ENCODE peak calls at places on chromosomes 7 and 10, in ten cellular contexts. L, W, B, H, C, I, A, R, F and N are unnamed samples. For H3K36me3, the result is how much of the 10 kb centered on the place peaks cover.

GRCh38 chr10:114933588-114933987 is 4.4 kb upstream of the TRUB1 start:
- DNase-seq in L (no peak), W (no peak), B (peak), H (no peak), C (peak), I (no peak), A (peak), R (no peak), F (no peak), N (no peak)

GRCh38 chr7:105866124-105866801 is 10.1 kb downstream of the ATXN7L1 start:
- DNase-seq in L (no peak), W (no peak), B (no peak), H (no peak), C (no peak), I (no peak), A (no peak), R (no peak), F (no peak), N (no peak)

GRCh38 chr7:90403174-90404113 is at the start of gene CLDN12:
- DNase-seq in L (peak), W (peak), B (peak), H (peak), C (peak), I (peak), A (peak), R (peak), F (peak), N (peak)

GRCh38 chr10:72250666-72251065 is 23.1 kb upstream of the DDIT4 start:
- DNase-seq in L (no peak), W (peak), B (peak), H (no peak), C (no peak), I (peak), A (peak), R (no peak), F (no peak), N (no peak)

GRCh38 chr10:21313691-21314090 is 211.8 kb downstream of the SKIDA1 start:
- DNase-seq in L (no peak), W (no peak), B (no peak), H (no peak), C (no peak), I (no peak), A (no peak), R (no peak), F (no peak), N (no peak)

GRCh38 chr10:23656735-23657134 is 217.9 kb downstream of the OTUD1 start:
- DNase-seq in L (no peak), W (no peak), B (no peak), H (no peak), C (peak), I (no peak), A (no peak), R (peak), F (no peak), N (no peak)

GRCh38 chr7:15765753-15766152 is 79.3 kb upstream of the MEOX2 start:
- DNase-seq in L (no peak), W (no peak), B (no peak), H (no peak), C (no peak), I (no peak), A (no peak), R (no peak), F (no peak), N (no peak)

GRCh38 chr10:98391578-98391991 is 23.4 kb downstream of the PYROXD2 start:
- DNase-seq in L (peak), W (peak), B (no peak), H (no peak), C (peak), I (peak), A (peak), R (no peak), F (no peak), N (no peak)

GRCh38 chr7:155808551-155809331 is 3.5 kb downstream of the SHH start:
- DNase-seq in L (no peak), W (no peak), B (no peak), H (peak), C (no peak), I (no peak), A (no peak), R (no peak), F (no peak), N (no peak)

GRCh38 chr7:150941983-150942590 is 36.0 kb downstream of the KCNH2 start:
- DNase-seq in L (peak), W (peak), B (no peak), H (peak), C (peak), I (no peak), A (no peak), R (peak), F (no peak), N (no peak)

GRCh38 chr10:112421731-112422130 is 25.0 kb downstream of the ZDHHC6 start:
- DNase-seq in L (no peak), W (no peak), B (no peak), H (no peak), C (no peak), I (no peak), A (no peak), R (no peak), F (no peak), N (no peak)

GRCh38 chr10:128516180-128516579 is 390.0 kb upstream of the MKI67 start:
- DNase-seq in L (no peak), W (no peak), B (no peak), H (no peak), C (no peak), I (no peak), A (no peak), R (no peak), F (no peak), N (no peak)

GRCh38 chr7:126157391-126157790 is 1095.3 kb downstream of the GRM8 start:
- DNase-seq in L (no peak), W (no peak), B (no peak), H (no peak), C (no peak), I (no peak), A (no peak), R (no peak), F (no peak), N (no peak)

GRCh38 chr7:88927-89921 is 103.1 kb upstream of the FAM20C start:
- DNase-seq in L (no peak), W (peak), B (peak), H (no peak), C (peak), I (peak), A (peak), R (no peak), F (peak), N (peak)

GRCh38 chr10:119282446-119282845 is 75.1 kb downstream of the GRK5 start:
- DNase-seq in L (no peak), W (no peak), B (no peak), H (no peak), C (no peak), I (no peak), A (no peak), R (no peak), F (no peak), N (no peak)

GRCh38 chr7:91164948-91165845 is 99.0 kb upstream of the FZD1 start:
- DNase-seq in L (peak), W (no peak), B (peak), H (no peak), C (peak), I (no peak), A (peak), R (no peak), F (no peak), N (peak)

GRCh38 chr7:157397751-157398691 is 61.2 kb downstream of the DNAJB6 start:
- DNase-seq in L (peak), W (peak), B (peak), H (no peak), C (peak), I (no peak), A (peak), R (no peak), F (peak), N (peak)

GRCh38 chr10:111079241-111079760 is 2.5 kb downstream of the ADRA2A start:
- DNase-seq in L (no peak), W (no peak), B (no peak), H (no peak), C (no peak), I (no peak), A (no peak), R (no peak), F (no peak), N (no peak)

GRCh38 chr7:51016546-51016945 is 233.8 kb upstream of the GRB10 start:
- DNase-seq in L (no peak), W (no peak), B (no peak), H (no peak), C (no peak), I (no peak), A (no peak), R (no peak), F (no peak), N (no peak)

GRCh38 chr7:123862775-123863174 is 17.8 kb downstream of the HYAL4 start:
- DNase-seq in L (no peak), W (no peak), B (no peak), H (no peak), C (no peak), I (no peak), A (no peak), R (no peak), F (no peak), N (no peak)

GRCh38 chr10:30434273-30435067 is 486 bp downstream of the MAP3K8 start:
- DNase-seq in L (peak), W (peak), B (peak), H (peak), C (peak), I (peak), A (peak), R (peak), F (peak), N (no peak)

GRCh38 chr7:115678049-115678982 is 352.2 kb downstream of the TFEC start:
- DNase-seq in L (no peak), W (no peak), B (peak), H (no peak), C (no peak), I (peak), A (peak), R (no peak), F (no peak), N (peak)

GRCh38 chr7:83588602-83589240 is 60.2 kb downstream of the SEMA3E start:
- DNase-seq in L (no peak), W (no peak), B (no peak), H (no peak), C (no peak), I (no peak), A (no peak), R (no peak), F (no peak), N (no peak)

GRCh38 chr10:132098539-132099421 is 33.0 kb downstream of the JAKMIP3 start:
- DNase-seq in L (no peak), W (no peak), B (no peak), H (peak), C (no peak), I (no peak), A (no peak), R (no peak), F (peak), N (no peak)

GRCh38 chr7:32481176-32481575 is 9.0 kb downstream of the LSM5 start:
- DNase-seq in L (no peak), W (no peak), B (no peak), H (no peak), C (no peak), I (no peak), A (no peak), R (no peak), F (no peak), N (no peak)

GRCh38 chr10:28910960-28911359 is 233.6 kb downstream of the BAMBI start:
- DNase-seq in L (no peak), W (no peak), B (peak), H (no peak), C (no peak), I (no peak), A (peak), R (no peak), F (no peak), N (peak)

GRCh38 chr10:7035111-7035761 is 375.6 kb downstream of the SFMBT2 start:
- DNase-seq in L (no peak), W (no peak), B (no peak), H (no peak), C (no peak), I (no peak), A (no peak), R (no peak), F (no peak), N (no peak)

GRCh38 chr7:36742911-36743775 is 18.8 kb upstream of the AOAH start:
- DNase-seq in L (no peak), W (no peak), B (no peak), H (no peak), C (no peak), I (no peak), A (no peak), R (no peak), F (no peak), N (no peak)

GRCh38 chr7:79774150-79774549 is 320.7 kb upstream of the MAGI2 start:
- DNase-seq in L (no peak), W (no peak), B (no peak), H (no peak), C (peak), I (no peak), A (peak), R (no peak), F (no peak), N (no peak)

GRCh38 chr10:119595134-119595714 is 1.5 kb downstream of the TIAL1 start:
- DNase-seq in L (no peak), W (no peak), B (peak), H (no peak), C (peak), I (no peak), A (peak), R (no peak), F (no peak), N (no peak)

GRCh38 chr7:100964630-100965029 is 4.7 kb upstream of the MUC12 start:
- DNase-seq in L (no peak), W (no peak), B (no peak), H (peak), C (no peak), I (no peak), A (no peak), R (no peak), F (no peak), N (no peak)

GRCh38 chr10:788796-789748 is 99.6 kb upstream of the DIP2C start:
- DNase-seq in L (no peak), W (peak), B (peak), H (peak), C (peak), I (peak), A (peak), R (peak), F (peak), N (no peak)

GRCh38 chr7:39745320-39745719 is 121.9 kb downstream of the RALA start:
- DNase-seq in L (no peak), W (no peak), B (no peak), H (no peak), C (no peak), I (no peak), A (no peak), R (no peak), F (no peak), N (no peak)

GRCh38 chr10:97543025-97543546 is 29.5 kb upstream of the ANKRD2 start:
- DNase-seq in L (no peak), W (peak), B (peak), H (no peak), C (peak), I (peak), A (peak), R (no peak), F (peak), N (peak)

GRCh38 chr10:85548038-85548437 is 818.6 kb downstream of the GRID1 start:
- DNase-seq in L (peak), W (peak), B (peak), H (no peak), C (peak), I (peak), A (no peak), R (peak), F (peak), N (no peak)

GRCh38 chr7:112225006-112225405 is 18.5 kb downstream of the ZNF277 start:
- DNase-seq in L (no peak), W (no peak), B (no peak), H (no peak), C (no peak), I (no peak), A (no peak), R (no peak), F (no peak), N (no peak)

GRCh38 chr10:14712991-14713422 is 61.7 kb downstream of the FAM107B start:
- DNase-seq in L (no peak), W (no peak), B (peak), H (no peak), C (no peak), I (no peak), A (peak), R (no peak), F (no peak), N (no peak)

GRCh38 chr10:29486466-29486865 is 148.3 kb downstream of the SVIL start:
- DNase-seq in L (no peak), W (no peak), B (no peak), H (no peak), C (no peak), I (no peak), A (no peak), R (no peak), F (no peak), N (no peak)

GRCh38 chr7:22853674-22854157 is 31.1 kb upstream of the TOMM7 start:
- DNase-seq in L (peak), W (no peak), B (no peak), H (no peak), C (no peak), I (no peak), A (no peak), R (peak), F (no peak), N (no peak)

GRCh38 chr7:9709211-9709610 is 1264.5 kb upstream of the PHF14 start:
- DNase-seq in L (no peak), W (no peak), B (no peak), H (no peak), C (no peak), I (no peak), A (no peak), R (no peak), F (no peak), N (no peak)

GRCh38 chr7:9711259-9711658 is 1262.4 kb upstream of the PHF14 start:
- DNase-seq in L (no peak), W (no peak), B (no peak), H (no peak), C (no peak), I (no peak), A (no peak), R (no peak), F (no peak), N (no peak)
- H3K4me3 ChIP-seq in L (no peak), W (no peak), B (no peak), H (no peak), C (no peak), I (no peak), A (no peak), R (no peak), F (no peak), N (no peak)

GRCh38 chr10:87058171-87058570 is 36.5 kb downstream of the GLUD1 start:
- DNase-seq in L (no peak), W (no peak), B (no peak), H (no peak), C (no peak), I (no peak), A (no peak), R (no peak), F (no peak), N (no peak)

GRCh38 chr10:87054373-87055295 is 34.5 kb downstream of the FAM25A start:
- DNase-seq in L (no peak), W (no peak), B (peak), H (no peak), C (peak), I (peak), A (peak), R (no peak), F (no peak), N (no peak)

GRCh38 chr10:87053577-87054181 is 33.6 kb downstream of the FAM25A start:
- DNase-seq in L (no peak), W (no peak), B (no peak), H (no peak), C (no peak), I (no peak), A (no peak), R (no peak), F (no peak), N (no peak)

DNA sequence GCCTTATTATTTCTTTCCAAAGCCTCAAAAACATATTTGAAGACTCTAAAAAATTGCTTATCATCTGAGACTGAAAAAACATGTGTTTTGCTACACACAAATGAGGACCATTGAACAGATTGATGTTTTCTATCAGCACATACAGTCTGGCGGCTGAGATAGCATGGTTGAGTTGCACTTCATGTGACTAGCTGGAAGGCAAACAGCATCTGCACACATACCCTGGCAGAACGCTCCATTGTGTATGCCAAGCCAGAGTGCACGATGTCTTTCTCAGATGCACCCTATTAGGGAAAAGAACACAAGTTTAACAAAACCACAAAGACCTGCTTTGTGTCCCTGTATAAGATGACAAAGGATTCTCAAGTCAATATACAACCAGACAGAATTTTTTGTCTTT is 33.0 kb downstream of the FAM25A start:
- DNase-seq in L (no peak), W (peak), B (no peak), H (no peak), C (no peak), I (no peak), A (no peak), R (no peak), F (no peak), N (no peak)
- H3K36me3 ChIP-seq in L (half or more), W (half or more), B (under half), H (half or more), C (under half), I (half or more), A (under half), R (under half), F (half or more), N (under half)

GRCh38 chr7:136087881-136088280 is 110.7 kb upstream of the MTPN start:
- DNase-seq in L (no peak), W (no peak), B (no peak), H (no peak), C (no peak), I (no peak), A (no peak), R (no peak), F (no peak), N (no peak)

DNA sequence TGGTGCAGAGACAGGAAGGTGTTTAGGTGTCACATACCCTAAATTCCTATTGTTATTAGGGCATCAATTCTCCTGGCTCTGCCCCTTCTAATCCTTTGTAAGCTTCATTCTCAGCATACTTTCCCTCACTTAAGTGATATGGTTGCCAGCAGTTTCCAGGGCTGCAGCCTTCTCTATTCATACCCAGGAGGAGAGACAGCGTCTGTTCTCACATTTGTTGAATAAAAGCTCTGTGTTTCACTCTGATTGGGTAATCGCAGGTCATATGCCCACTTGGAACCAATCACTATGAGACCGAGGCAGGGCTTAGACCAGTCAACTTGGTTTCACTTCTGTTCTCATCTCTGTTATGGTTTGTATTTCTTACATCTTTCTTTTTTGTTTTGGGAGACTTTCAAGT is 109.6 kb upstream of the MTPN start:
- DNase-seq in L (peak), W (no peak), B (peak), H (no peak), C (peak), I (peak), A (peak), R (peak), F (peak), N (peak)
- H3K4me3 ChIP-seq in L (no peak), W (peak), B (peak), H (no peak), C (peak), I (peak), A (peak), R (no peak), F (peak), N (peak)

DNA sequence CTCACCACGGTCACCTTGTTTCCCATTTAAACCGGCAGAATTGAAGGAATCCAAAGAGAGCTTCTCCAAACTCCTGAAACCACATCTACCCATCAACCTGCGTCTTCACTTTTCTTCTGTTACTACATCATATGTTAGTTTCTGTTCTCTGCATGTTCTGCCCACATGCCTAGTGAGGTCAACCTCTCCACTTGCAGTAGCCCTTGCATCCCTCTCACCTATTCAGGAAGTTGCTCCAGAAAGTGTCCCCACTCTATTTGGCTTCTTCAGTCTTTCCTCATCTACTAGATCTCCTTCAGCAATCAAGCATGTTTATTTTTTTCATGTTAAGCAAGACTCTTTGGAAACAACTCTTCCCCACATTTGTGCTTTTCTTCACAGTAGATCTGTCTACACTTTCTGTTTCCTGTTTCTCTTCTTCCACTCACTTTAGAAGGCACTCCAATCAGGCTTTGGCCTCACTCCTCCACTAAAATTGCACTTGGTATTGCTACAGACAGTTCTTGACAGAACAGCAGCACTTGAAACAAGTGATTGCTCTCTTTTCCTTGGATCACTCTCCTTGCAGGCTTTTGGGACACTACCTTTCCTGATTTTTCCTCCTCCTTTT is 7.5 kb downstream of the SAMD9L start:
- DNase-seq in L (no peak), W (no peak), B (no peak), H (no peak), C (no peak), I (no peak), A (no peak), R (no peak), F (no peak), N (no peak)
- H3K36me3 ChIP-seq in L (under half), W (half or more), B (under half), H (half or more), C (under half), I (under half), A (under half), R (half or more), F (under half), N (under half)